ENCODE peak calls at places on chromosome 21, in five cellular contexts. S, C, X, A and J are unnamed samples. For H3K9me3, H3K27me3 and H3K4me1, the result is how much of the 10 kb centered on the place peaks cover.

GRCh38 chr21:23936224-23936623 is 1671.1 kb downstream of the MRPL39 start:
- DNase-seq in S (no peak), C (no peak), X (no peak), A (no peak), J (no peak)

GRCh38 chr21:39818557-39818956 is 48.7 kb upstream of the PCP4 start:
- DNase-seq in S (no peak), C (no peak), X (no peak), A (no peak), J (no peak)

GRCh38 chr21:38945536-38946245 is 140.0 kb downstream of the ETS2 start:
- DNase-seq in S (no peak), C (no peak), X (no peak), A (no peak), J (no peak)

GRCh38 chr21:41171210-41171609 is 3.2 kb downstream of the BACE2 start:
- DNase-seq in S (no peak), C (no peak), X (no peak), A (peak), J (no peak)

GRCh38 chr21:17726047-17726446 is 93.1 kb downstream of the C21orf91 start:
- DNase-seq in S (peak), C (peak), X (no peak), A (no peak), J (peak)

GRCh38 chr21:29511076-29511475 is 212.4 kb downstream of the BACH1 start:
- DNase-seq in S (peak), C (no peak), X (no peak), A (no peak), J (no peak)

GRCh38 chr21:38669186-38669585 is 136.5 kb upstream of the ETS2 start:
- DNase-seq in S (peak), C (no peak), X (no peak), A (no peak), J (no peak)

GRCh38 chr21:27192286-27192685 is 225.4 kb upstream of the ADAMTS5 start:
- DNase-seq in S (no peak), C (no peak), X (no peak), A (no peak), J (no peak)

GRCh38 chr21:42337830-42338729 is 12.7 kb downstream of the TFF2 start:
- DNase-seq in S (peak), C (no peak), X (no peak), A (peak), J (peak)

GRCh38 chr21:29342394-29342957 is 43.8 kb downstream of the BACH1 start:
- DNase-seq in S (peak), C (no peak), X (no peak), A (no peak), J (no peak)

GRCh38 chr21:36552458-36552800 is 72.5 kb upstream of the CLDN14 start:
- DNase-seq in S (no peak), C (no peak), X (no peak), A (no peak), J (no peak)

GRCh38 chr21:38990424-38990794 is 184.7 kb downstream of the ETS2 start:
- DNase-seq in S (no peak), C (no peak), X (no peak), A (no peak), J (peak)

GRCh38 chr21:45579383-45580180 is 37.3 kb upstream of the SLC19A1 start:
- DNase-seq in S (no peak), C (no peak), X (no peak), A (peak), J (no peak)

GRCh38 chr21:25818156-25818950 is 83.6 kb downstream of the GABPA start:
- DNase-seq in S (no peak), C (no peak), X (no peak), A (no peak), J (no peak)

GRCh38 chr21:36330904-36331303 is 10.9 kb downstream of the MORC3 start:
- DNase-seq in S (peak), C (peak), X (peak), A (no peak), J (peak)

GRCh38 chr21:38477241-38477640 is 21.0 kb downstream of the ERG start:
- DNase-seq in S (peak), C (no peak), X (no peak), A (no peak), J (no peak)

GRCh38 chr21:25254491-25255174 is 352.6 kb downstream of the MRPL39 start:
- DNase-seq in S (no peak), C (no peak), X (no peak), A (no peak), J (no peak)

GRCh38 chr21:46116189-46116845 is 18.4 kb downstream of the COL6A2 start:
- DNase-seq in S (no peak), C (no peak), X (peak), A (peak), J (peak)

GRCh38 chr21:27425172-27425571 is 458.3 kb upstream of the ADAMTS5 start:
- DNase-seq in S (peak), C (no peak), X (no peak), A (no peak), J (no peak)

GRCh38 chr21:14987370-14988170 is 77.2 kb downstream of the NRIP1 start:
- DNase-seq in S (no peak), C (no peak), X (no peak), A (no peak), J (peak)

GRCh38 chr21:36477001-36477400 is 2.9 kb downstream of the CLDN14 start:
- DNase-seq in S (no peak), C (no peak), X (no peak), A (no peak), J (no peak)

GRCh38 chr21:41958886-41959563 is 5.2 kb upstream of the C2CD2 start:
- DNase-seq in S (peak), C (no peak), X (no peak), A (peak), J (no peak)

GRCh38 chr21:21722736-21723135 is 724.5 kb downstream of the NCAM2 start:
- DNase-seq in S (peak), C (no peak), X (no peak), A (no peak), J (no peak)
- H3K9me3 ChIP-seq in S (under half), C (under half), X (under half), A (under half), J (under half)

GRCh38 chr21:33962290-33962689 is 46.7 kb upstream of the ATP5PO start:
- DNase-seq in S (no peak), C (no peak), X (no peak), A (no peak), J (no peak)
- H3K27me3 ChIP-seq in S (under half), C (under half), X (under half), A (under half), J (under half)

GRCh38 chr21:34968414-34969333 is 80.4 kb downstream of the RUNX1 start:
- DNase-seq in S (no peak), C (no peak), X (no peak), A (no peak), J (peak)
- H3K4me1 ChIP-seq in S (under half), C (under half), X (under half), A (under half), J (under half)

DNA sequence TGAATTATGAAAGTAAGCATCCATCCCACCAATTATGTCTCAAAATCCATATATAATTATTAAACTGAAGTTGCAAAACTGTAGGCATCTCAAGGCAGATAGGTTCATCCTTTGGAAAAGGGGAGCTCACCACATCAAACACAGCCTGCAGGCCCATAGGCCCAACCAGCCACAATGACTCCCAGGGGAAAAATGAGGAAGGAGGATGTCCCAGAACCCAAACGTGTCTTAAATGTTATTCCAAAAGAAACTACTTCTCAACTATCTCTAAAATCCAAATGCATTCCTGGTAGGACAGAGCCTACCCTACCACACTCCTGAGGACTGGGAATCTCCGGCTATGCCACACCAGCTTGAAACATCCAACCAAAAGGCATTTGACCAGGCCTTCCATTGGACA is 12.8 kb downstream of the TIAM1 start:
- DNase-seq in S (no peak), C (no peak), X (no peak), A (no peak), J (no peak)
- H3K9me3 ChIP-seq in S (under half), C (under half), X (under half), A (under half), J (under half)

GRCh38 chr21:34319585-34319984 is 44.2 kb upstream of the KCNE2 start:
- DNase-seq in S (no peak), C (no peak), X (no peak), A (no peak), J (no peak)

GRCh38 chr21:34320006-34320405 is 43.8 kb upstream of the KCNE2 start:
- DNase-seq in S (no peak), C (no peak), X (no peak), A (no peak), J (no peak)
- H3K27me3 ChIP-seq in S (under half), C (under half), X (under half), A (under half), J (under half)